ENCODE peak calls at places on chromosomes 5 and 9, in six cellular contexts. Q is brain microvascular endothelial cell, L is ecto neural progenitor cell, A is Right ventricle myocardium superior, T is cardiac muscle cell, W is HuH-7. R is an unnamed sample.

GRCh38 chr9:23538060-23538387 is 288.0 kb downstream of the ELAVL2 start:
- DNase-seq in W (no peak), A (no peak), Q (no peak), L (no peak), T (no peak), R (no peak)

GRCh38 chr9:99811598-99812383 is 9.9 kb upstream of the NR4A3 start:
- DNase-seq in T (no peak), Q (no peak), W (no peak), A (no peak), L (no peak), R (no peak)

GRCh38 chr9:18396102-18396728 is 77.7 kb upstream of the ADAMTSL1 start:
- DNase-seq in T (peak), Q (peak), A (no peak), L (no peak), W (no peak), R (peak)

GRCh38 chr5:151139646-151140045 is 17.9 kb downstream of the ANXA6 start:
- DNase-seq in W (no peak), Q (no peak), L (no peak), A (no peak), T (no peak), R (no peak)

GRCh38 chr9:123927625-123928308 is 2.2 kb downstream of the DENND1A start:
- DNase-seq in L (no peak), A (no peak), W (no peak), Q (no peak), T (peak), R (peak)

GRCh38 chr9:105117111-105117682 is 127.3 kb upstream of the SLC44A1 start:
- DNase-seq in T (no peak), Q (no peak), W (no peak), A (no peak), L (no peak), R (no peak)

GRCh38 chr5:73188764-73189521 is 15.9 kb downstream of the TMEM174 start:
- DNase-seq in L (no peak), T (no peak), W (no peak), A (no peak), Q (no peak), R (no peak)

GRCh38 chr5:141149812-141150211 is at the start of gene PCDHB6:
- DNase-seq in L (no peak), W (no peak), A (no peak), T (peak), Q (no peak), R (peak)

GRCh38 chr9:124007157-124007460 is 4.5 kb upstream of the LHX2 start:
- DNase-seq in T (no peak), Q (no peak), W (no peak), A (no peak), L (no peak), R (peak)

GRCh38 chr9:98215821-98216220 is 23.4 kb upstream of the CORO2A start:
- DNase-seq in L (peak), A (no peak), Q (no peak), T (peak), W (no peak), R (no peak)

GRCh38 chr5:179805529-179806249 is 977 bp downstream of the MGAT4B start:
- DNase-seq in W (no peak), Q (no peak), A (peak), T (peak), L (peak), R (peak)

GRCh38 chr5:179906795-179907569 is 715 bp downstream of the TBC1D9B start:
- DNase-seq in W (peak), A (peak), L (peak), Q (no peak), T (peak), R (peak)

GRCh38 chr5:81759632-81760005 is 8.7 kb upstream of the SSBP2 start:
- DNase-seq in A (no peak), T (no peak), W (no peak), Q (no peak), L (no peak), R (no peak)

GRCh38 chr5:1409386-1410110 is 35.7 kb downstream of the SLC6A3 start:
- DNase-seq in L (peak), A (peak), W (peak), T (peak), Q (peak), R (peak)

GRCh38 chr9:96436456-96437126 is 13.4 kb upstream of the HABP4 start:
- DNase-seq in A (no peak), L (no peak), T (no peak), Q (no peak), W (no peak), R (no peak)

GRCh38 chr9:94720846-94721549 is 5.5 kb upstream of the AOPEP start:
- DNase-seq in L (no peak), Q (no peak), A (no peak), W (no peak), T (no peak), R (peak)

GRCh38 chr5:52799358-52799982 is 11.8 kb downstream of the ITGA1 start:
- DNase-seq in L (peak), T (peak), W (peak), Q (peak), A (peak), R (peak)

GRCh38 chr9:5617749-5618148 is 11.2 kb upstream of the RIC1 start:
- DNase-seq in L (no peak), Q (no peak), A (no peak), W (no peak), T (no peak), R (no peak)

GRCh38 chr9:94630833-94631232 is 8.5 kb downstream of the FBP1 start:
- DNase-seq in A (no peak), T (no peak), W (no peak), Q (no peak), L (no peak), R (no peak)

GRCh38 chr5:128101676-128102075 is 18.1 kb downstream of the SLC12A2 start:
- DNase-seq in Q (no peak), A (no peak), T (peak), W (no peak), L (no peak), R (no peak)

GRCh38 chr5:156240414-156240813 is 86.5 kb upstream of the SGCD start:
- DNase-seq in L (no peak), T (no peak), A (no peak), W (no peak), Q (no peak), R (no peak)

GRCh38 chr5:9622891-9623547 is 7.1 kb downstream of the TAS2R1 start:
- DNase-seq in T (peak), Q (peak), A (no peak), W (no peak), L (no peak), R (no peak)

GRCh38 chr9:124467410-124468060 is 17.3 kb downstream of the ADGRD2 start:
- DNase-seq in Q (no peak), T (no peak), W (no peak), A (peak), L (no peak), R (no peak)

GRCh38 chr5:72531496-72532190 is 24.4 kb upstream of the ZNF366 start:
- DNase-seq in T (no peak), Q (no peak), A (no peak), L (no peak), W (no peak), R (no peak)

GRCh38 chr5:176392526-176392925 is 4.0 kb downstream of the HIGD2A start:
- DNase-seq in Q (no peak), L (no peak), T (no peak), W (no peak), A (no peak), R (no peak)

GRCh38 chr5:121384359-121384758 is 467.3 kb upstream of the FTMT start:
- DNase-seq in A (no peak), L (no peak), Q (no peak), W (no peak), T (no peak), R (no peak)

GRCh38 chr5:54109931-54110330 is 200.4 kb downstream of the ARL15 start:
- DNase-seq in T (peak), A (no peak), Q (no peak), W (no peak), L (no peak), R (no peak)

GRCh38 chr5:2488593-2488992 is 262.9 kb downstream of the IRX2 start:
- DNase-seq in A (no peak), Q (no peak), T (no peak), W (no peak), L (no peak), R (no peak)

GRCh38 chr5:11319851-11320580 is 559.0 kb upstream of the DAP start:
- DNase-seq in T (no peak), L (no peak), Q (no peak), W (no peak), A (no peak), R (peak)

GRCh38 chr5:96584712-96585111 is 77.5 kb upstream of the CAST start:
- DNase-seq in L (no peak), Q (no peak), W (no peak), T (no peak), A (peak), R (no peak)

GRCh38 chr5:88394531-88395185 is 126.0 kb upstream of the TMEM161B start:
- DNase-seq in A (no peak), T (no peak), L (no peak), Q (no peak), W (no peak), R (no peak)

R was measured in Daoy.